ENCODE peak calls at places on chromosome 12, in five cellular contexts. One of them, this sample, is unnamed.

GRCh38 chr12:132967736-132968135 is 11.6 kb upstream of the ZNF605 start:
- DNase-seq in activated naive CD4-positive, alpha-beta T cell treated with anti-CD3 and anti-CD28 coated beads, Interleukin-2, amount 10 ng/mL, durations not matched to agents 7 days and 5 days: no peak
- DNase-seq in M059J: no peak
- DNase-seq in H54: no peak
- DNase-seq in fibroblast of the aortic adventitia: no peak
- DNase-seq in this sample: no peak

GRCh38 chr12:104682790-104683279 is 226.1 kb downstream of the CHST11 start:
- DNase-seq in activated naive CD4-positive, alpha-beta T cell treated with anti-CD3 and anti-CD28 coated beads, Interleukin-2, amount 10 ng/mL, durations not matched to agents 7 days and 5 days: peak; percentile 89
- DNase-seq in M059J: no peak
- DNase-seq in H54: no peak
- DNase-seq in fibroblast of the aortic adventitia: no peak
- DNase-seq in this sample: no peak

GRCh38 chr12:106774808-106775524 is 484 bp downstream of the RIC8B start:
- DNase-seq in H54: no peak
- DNase-seq in activated naive CD4-positive, alpha-beta T cell treated with anti-CD3 and anti-CD28 coated beads, Interleukin-2, amount 10 ng/mL, durations not matched to agents 7 days and 5 days: peak; percentile 51
- DNase-seq in fibroblast of the aortic adventitia: no peak
- DNase-seq in M059J: no peak
- DNase-seq in this sample: peak; percentile 16

GRCh38 chr12:27840229-27840999 is 60.4 kb upstream of the MANSC4 start:
- DNase-seq in M059J: no peak
- DNase-seq in fibroblast of the aortic adventitia: peak; percentile 28
- DNase-seq in H54: no peak
- DNase-seq in activated naive CD4-positive, alpha-beta T cell treated with anti-CD3 and anti-CD28 coated beads, Interleukin-2, amount 10 ng/mL, durations not matched to agents 7 days and 5 days: no peak
- DNase-seq in this sample: peak; percentile 33

GRCh38 chr12:93795352-93795751 is 118.2 kb downstream of the CRADD start:
- DNase-seq in fibroblast of the aortic adventitia: no peak
- DNase-seq in H54: no peak
- DNase-seq in activated naive CD4-positive, alpha-beta T cell treated with anti-CD3 and anti-CD28 coated beads, Interleukin-2, amount 10 ng/mL, durations not matched to agents 7 days and 5 days: no peak
- DNase-seq in M059J: no peak
- DNase-seq in this sample: no peak

GRCh38 chr12:6226701-6227096 is 26.5 kb downstream of the CD9 start:
- DNase-seq in fibroblast of the aortic adventitia: no peak
- DNase-seq in activated naive CD4-positive, alpha-beta T cell treated with anti-CD3 and anti-CD28 coated beads, Interleukin-2, amount 10 ng/mL, durations not matched to agents 7 days and 5 days: no peak
- DNase-seq in M059J: no peak
- DNase-seq in H54: no peak
- DNase-seq in this sample: no peak

GRCh38 chr12:48197549-48197966 is 5.5 kb downstream of the OR10AD1 start:
- DNase-seq in H54: no peak
- DNase-seq in M059J: peak; percentile 45
- DNase-seq in fibroblast of the aortic adventitia: peak; percentile 33
- DNase-seq in activated naive CD4-positive, alpha-beta T cell treated with anti-CD3 and anti-CD28 coated beads, Interleukin-2, amount 10 ng/mL, durations not matched to agents 7 days and 5 days: peak; percentile 41
- DNase-seq in this sample: peak; percentile 62

GRCh38 chr12:25775968-25776367 is 182.5 kb upstream of the RASSF8 start:
- DNase-seq in fibroblast of the aortic adventitia: peak; percentile 62
- DNase-seq in H54: no peak
- DNase-seq in activated naive CD4-positive, alpha-beta T cell treated with anti-CD3 and anti-CD28 coated beads, Interleukin-2, amount 10 ng/mL, durations not matched to agents 7 days and 5 days: no peak
- DNase-seq in M059J: peak; percentile 93
- DNase-seq in this sample: peak; percentile 91

GRCh38 chr12:108609535-108610335 is 11.9 kb upstream of the TMEM119 start:
- DNase-seq in activated naive CD4-positive, alpha-beta T cell treated with anti-CD3 and anti-CD28 coated beads, Interleukin-2, amount 10 ng/mL, durations not matched to agents 7 days and 5 days: no peak
- DNase-seq in M059J: no peak
- DNase-seq in fibroblast of the aortic adventitia: peak; percentile 94
- DNase-seq in H54: no peak
- DNase-seq in this sample: no peak

GRCh38 chr12:76284816-76285750 is 63.1 kb downstream of the BBS10 start:
- DNase-seq in M059J: no peak
- DNase-seq in H54: no peak
- DNase-seq in activated naive CD4-positive, alpha-beta T cell treated with anti-CD3 and anti-CD28 coated beads, Interleukin-2, amount 10 ng/mL, durations not matched to agents 7 days and 5 days: no peak
- DNase-seq in fibroblast of the aortic adventitia: peak; percentile 52
- DNase-seq in this sample: no peak

GRCh38 chr12:13061377-13061776 is 17.2 kb downstream of the FAM234B start:
- DNase-seq in fibroblast of the aortic adventitia: no peak
- DNase-seq in M059J: no peak
- DNase-seq in H54: no peak
- DNase-seq in activated naive CD4-positive, alpha-beta T cell treated with anti-CD3 and anti-CD28 coated beads, Interleukin-2, amount 10 ng/mL, durations not matched to agents 7 days and 5 days: no peak
- DNase-seq in this sample: no peak

GRCh38 chr12:12480074-12480473 is 82.6 kb downstream of the DUSP16 start:
- DNase-seq in activated naive CD4-positive, alpha-beta T cell treated with anti-CD3 and anti-CD28 coated beads, Interleukin-2, amount 10 ng/mL, durations not matched to agents 7 days and 5 days: no peak
- DNase-seq in fibroblast of the aortic adventitia: no peak
- DNase-seq in H54: no peak
- DNase-seq in M059J: no peak
- DNase-seq in this sample: no peak

GRCh38 chr12:54593135-54593534 is 4.7 kb upstream of the PPP1R1A start:
- DNase-seq in M059J: no peak
- DNase-seq in activated naive CD4-positive, alpha-beta T cell treated with anti-CD3 and anti-CD28 coated beads, Interleukin-2, amount 10 ng/mL, durations not matched to agents 7 days and 5 days: no peak
- DNase-seq in H54: no peak
- DNase-seq in fibroblast of the aortic adventitia: no peak
- DNase-seq in this sample: no peak

GRCh38 chr12:124655317-124656213 is 88.2 kb upstream of the NCOR2 start:
- DNase-seq in activated naive CD4-positive, alpha-beta T cell treated with anti-CD3 and anti-CD28 coated beads, Interleukin-2, amount 10 ng/mL, durations not matched to agents 7 days and 5 days: no peak
- DNase-seq in M059J: peak; percentile 88
- DNase-seq in H54: peak; percentile 87
- DNase-seq in fibroblast of the aortic adventitia: peak; percentile 96
- DNase-seq in this sample: peak; percentile 87

GRCh38 chr12:123532808-123533649 is 490 bp downstream of the RILPL1 start:
- DNase-seq in H54: peak; percentile 40
- DNase-seq in activated naive CD4-positive, alpha-beta T cell treated with anti-CD3 and anti-CD28 coated beads, Interleukin-2, amount 10 ng/mL, durations not matched to agents 7 days and 5 days: peak; percentile 40
- DNase-seq in fibroblast of the aortic adventitia: peak; percentile 34
- DNase-seq in M059J: peak; percentile 41
- DNase-seq in this sample: peak; percentile 65

GRCh38 chr12:113007166-113007565 is 28.8 kb downstream of the OAS2 start:
- DNase-seq in H54: peak; percentile 75
- DNase-seq in fibroblast of the aortic adventitia: peak; percentile 66
- DNase-seq in M059J: peak; percentile 98
- DNase-seq in activated naive CD4-positive, alpha-beta T cell treated with anti-CD3 and anti-CD28 coated beads, Interleukin-2, amount 10 ng/mL, durations not matched to agents 7 days and 5 days: no peak
- DNase-seq in this sample: peak; percentile 60

GRCh38 chr12:104263580-104264358 is 39.8 kb upstream of the EID3 start:
- DNase-seq in activated naive CD4-positive, alpha-beta T cell treated with anti-CD3 and anti-CD28 coated beads, Interleukin-2, amount 10 ng/mL, durations not matched to agents 7 days and 5 days: no peak
- DNase-seq in H54: no peak
- DNase-seq in M059J: no peak
- DNase-seq in fibroblast of the aortic adventitia: peak; percentile 49
- DNase-seq in this sample: no peak

GRCh38 chr12:59322473-59322872 is 273.4 kb upstream of the SLC16A7 start:
- DNase-seq in fibroblast of the aortic adventitia: no peak
- DNase-seq in H54: no peak
- DNase-seq in activated naive CD4-positive, alpha-beta T cell treated with anti-CD3 and anti-CD28 coated beads, Interleukin-2, amount 10 ng/mL, durations not matched to agents 7 days and 5 days: no peak
- DNase-seq in M059J: peak; percentile 6
- DNase-seq in this sample: no peak

GRCh38 chr12:58919271-58920101 is 818 bp downstream of the LRIG3 start:
- DNase-seq in activated naive CD4-positive, alpha-beta T cell treated with anti-CD3 and anti-CD28 coated beads, Interleukin-2, amount 10 ng/mL, durations not matched to agents 7 days and 5 days: no peak
- DNase-seq in H54: peak; percentile 9
- DNase-seq in M059J: peak; percentile 66
- DNase-seq in fibroblast of the aortic adventitia: peak; percentile 67
- DNase-seq in this sample: peak; percentile 83

GRCh38 chr12:13196302-13196921 is at the start of gene EMP1:
- DNase-seq in activated naive CD4-positive, alpha-beta T cell treated with anti-CD3 and anti-CD28 coated beads, Interleukin-2, amount 10 ng/mL, durations not matched to agents 7 days and 5 days: peak; percentile 80
- DNase-seq in H54: peak; percentile 44
- DNase-seq in fibroblast of the aortic adventitia: peak; percentile 100
- DNase-seq in M059J: peak; percentile 100
- DNase-seq in this sample: peak; percentile 99

GRCh38 chr12:104712968-104713367 is 245.1 kb downstream of the SLC41A2 start:
- DNase-seq in H54: no peak
- DNase-seq in activated naive CD4-positive, alpha-beta T cell treated with anti-CD3 and anti-CD28 coated beads, Interleukin-2, amount 10 ng/mL, durations not matched to agents 7 days and 5 days: no peak
- DNase-seq in fibroblast of the aortic adventitia: no peak
- DNase-seq in M059J: no peak
- DNase-seq in this sample: no peak

GRCh38 chr12:118190266-118190665 is 54.3 kb downstream of the PEBP1 start:
- DNase-seq in H54: no peak
- DNase-seq in activated naive CD4-positive, alpha-beta T cell treated with anti-CD3 and anti-CD28 coated beads, Interleukin-2, amount 10 ng/mL, durations not matched to agents 7 days and 5 days: no peak
- DNase-seq in M059J: no peak
- DNase-seq in fibroblast of the aortic adventitia: peak; percentile 53
- DNase-seq in this sample: peak; percentile 26

GRCh38 chr12:60205500-60205899 is 609.7 kb downstream of the SLC16A7 start:
- DNase-seq in M059J: peak; percentile 76
- DNase-seq in activated naive CD4-positive, alpha-beta T cell treated with anti-CD3 and anti-CD28 coated beads, Interleukin-2, amount 10 ng/mL, durations not matched to agents 7 days and 5 days: no peak
- DNase-seq in fibroblast of the aortic adventitia: peak; percentile 79
- DNase-seq in H54: no peak
- DNase-seq in this sample: no peak

GRCh38 chr12:113472191-113473190 is 820 bp upstream of the LHX5 start:
- DNase-seq in M059J: no peak
- DNase-seq in H54: no peak
- DNase-seq in activated naive CD4-positive, alpha-beta T cell treated with anti-CD3 and anti-CD28 coated beads, Interleukin-2, amount 10 ng/mL, durations not matched to agents 7 days and 5 days: no peak
- DNase-seq in fibroblast of the aortic adventitia: no peak
- DNase-seq in this sample: no peak

GRCh38 chr12:5789469-5789968 is 155.5 kb downstream of the ANO2 start:
- DNase-seq in fibroblast of the aortic adventitia: no peak
- DNase-seq in H54: no peak
- DNase-seq in M059J: peak; percentile 97
- DNase-seq in activated naive CD4-positive, alpha-beta T cell treated with anti-CD3 and anti-CD28 coated beads, Interleukin-2, amount 10 ng/mL, durations not matched to agents 7 days and 5 days: no peak
- DNase-seq in this sample: no peak